ENCODE peak calls at places on chromosomes 13 and 19, in four cellular contexts. One of them, this sample, is unnamed.
A peak's percentile ranks its signal among the peaks of the same experiment; 100 is the strongest.

GRCh38 chr19:55993492-55993891 is 6.9 kb downstream of the NLRP5 start:
- ATAC-seq in IMR-90: no peak
- ATAC-seq in body of pancreas: no peak
- ATAC-seq in Panc1: no peak
- ATAC-seq in this sample: no peak

GRCh38 chr13:93814658-93815057 is 588.1 kb downstream of the GPC6 start:
- ATAC-seq in IMR-90: no peak
- ATAC-seq in body of pancreas: no peak
- ATAC-seq in Panc1: no peak
- ATAC-seq in this sample: no peak

GRCh38 chr13:29893438-29893837 is 43.0 kb upstream of the UBL3 start:
- ATAC-seq in IMR-90: no peak
- ATAC-seq in body of pancreas: no peak
- ATAC-seq in Panc1: no peak
- ATAC-seq in this sample: no peak

GRCh38 chr13:59659981-59660380 is 503.7 kb downstream of the DIAPH3 start:
- ATAC-seq in IMR-90: no peak
- ATAC-seq in body of pancreas: no peak
- ATAC-seq in Panc1: no peak
- ATAC-seq in this sample: no peak

GRCh38 chr13:70249332-70250064 is 141.2 kb upstream of the KLHL1 start:
- ATAC-seq in IMR-90: no peak
- ATAC-seq in body of pancreas: peak; percentile 52
- ATAC-seq in Panc1: peak; percentile 95
- ATAC-seq in this sample: no peak

GRCh38 chr19:15633122-15633521 is 7.6 kb upstream of the CYP4F3 start:
- ATAC-seq in IMR-90: no peak
- ATAC-seq in body of pancreas: no peak
- ATAC-seq in Panc1: no peak
- ATAC-seq in this sample: no peak

GRCh38 chr19:748274-748598 is 2.7 kb upstream of the MISP start:
- ATAC-seq in IMR-90: no peak
- ATAC-seq in body of pancreas: no peak
- ATAC-seq in Panc1: no peak
- ATAC-seq in this sample: no peak

GRCh38 chr19:708154-709141 is at the start of gene PALM:
- ATAC-seq in IMR-90: peak; percentile 75
- ATAC-seq in body of pancreas: peak; percentile 33
- ATAC-seq in Panc1: peak; percentile 69
- ATAC-seq in this sample: peak; percentile 59

GRCh38 chr13:35255241-35255640 is 221.2 kb downstream of the MAB21L1 start:
- ATAC-seq in IMR-90: no peak
- ATAC-seq in body of pancreas: no peak
- ATAC-seq in Panc1: no peak
- ATAC-seq in this sample: no peak

GRCh38 chr13:92734545-92734944 is 492.1 kb upstream of the GPC6 start:
- ATAC-seq in IMR-90: no peak
- ATAC-seq in body of pancreas: no peak
- ATAC-seq in Panc1: no peak
- ATAC-seq in this sample: no peak

GRCh38 chr13:33797622-33798021 is 20.3 kb upstream of the RFC3 start:
- ATAC-seq in IMR-90: no peak
- ATAC-seq in body of pancreas: peak; percentile 95
- ATAC-seq in Panc1: no peak
- ATAC-seq in this sample: peak; percentile 71

GRCh38 chr19:58562126-58563033 is 4.0 kb upstream of the UBE2M start:
- ATAC-seq in IMR-90: no peak
- ATAC-seq in body of pancreas: no peak
- ATAC-seq in Panc1: no peak
- ATAC-seq in this sample: no peak

GRCh38 chr13:98468352-98468751 is 108.6 kb downstream of the STK24 start:
- ATAC-seq in IMR-90: no peak
- ATAC-seq in body of pancreas: no peak
- ATAC-seq in Panc1: no peak
- ATAC-seq in this sample: no peak

GRCh38 chr13:99984463-99985242 is 3.1 kb downstream of the ZIC2 start:
- ATAC-seq in IMR-90: no peak
- ATAC-seq in body of pancreas: no peak
- ATAC-seq in Panc1: no peak
- ATAC-seq in this sample: no peak

GRCh38 chr13:99985886-99986527 is 4.4 kb downstream of the ZIC2 start:
- ATAC-seq in IMR-90: no peak
- ATAC-seq in body of pancreas: no peak
- ATAC-seq in Panc1: no peak
- ATAC-seq in this sample: no peak

GRCh38 chr13:99986751-99987150 is 5.2 kb downstream of the ZIC2 start:
- ATAC-seq in IMR-90: no peak
- ATAC-seq in body of pancreas: no peak
- ATAC-seq in Panc1: no peak
- ATAC-seq in this sample: no peak

GRCh38 chr13:99984134-99984462 is 2.5 kb downstream of the ZIC2 start:
- ATAC-seq in IMR-90: no peak
- ATAC-seq in body of pancreas: no peak
- ATAC-seq in Panc1: no peak
- ATAC-seq in this sample: no peak

DNA sequence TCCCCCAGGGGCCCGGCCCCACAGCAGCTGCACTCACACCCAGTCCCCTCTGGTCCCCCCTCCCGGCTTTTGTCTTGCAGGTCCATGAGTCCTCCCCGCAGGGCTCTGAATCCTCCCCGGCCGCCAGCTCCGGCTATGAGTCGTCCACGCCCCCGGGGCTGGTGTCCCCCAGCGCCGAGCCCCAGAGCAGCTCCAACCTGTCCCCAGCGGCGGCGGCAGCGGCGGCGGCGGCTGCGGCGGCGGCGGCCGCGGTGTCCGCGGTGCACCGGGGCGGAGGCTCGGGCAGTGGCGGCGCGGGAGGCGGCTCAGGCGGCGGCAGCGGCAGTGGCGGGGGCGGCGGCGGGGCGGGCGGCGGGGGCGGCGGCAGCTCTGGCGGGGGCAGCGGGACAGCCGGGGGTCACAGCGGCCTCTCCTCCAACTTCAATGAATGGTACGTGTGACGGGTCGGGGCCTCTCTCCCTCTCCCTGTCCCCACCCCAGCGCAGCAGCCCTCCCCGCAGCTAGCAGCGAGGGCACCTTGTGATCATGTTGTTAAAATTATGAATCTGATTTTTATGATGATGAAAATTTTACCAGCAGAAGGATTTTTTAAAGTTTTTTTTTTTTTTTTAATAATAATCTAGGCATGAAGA is 3.8 kb downstream of the ZIC2 start:
- ATAC-seq in IMR-90: no peak
- ATAC-seq in body of pancreas: no peak
- ATAC-seq in Panc1: no peak
- ATAC-seq in this sample: no peak
- H3K4me3 ChIP-seq in IMR-90: no peak overlapping the region
- H3K4me3 ChIP-seq in body of pancreas: no peak overlapping the region
- H3K4me3 ChIP-seq in Panc1: peak overlapping the region; percentile 84
- H3K4me3 ChIP-seq in this sample: no peak overlapping the region

GRCh38 chr13:76094645-76095044 is 458.5 kb downstream of the LMO7 start:
- ATAC-seq in IMR-90: no peak
- ATAC-seq in body of pancreas: peak; percentile 50
- ATAC-seq in Panc1: no peak
- ATAC-seq in this sample: no peak
- H3K4me3 ChIP-seq in IMR-90: no peak overlapping the region
- H3K4me3 ChIP-seq in body of pancreas: no peak overlapping the region
- H3K4me3 ChIP-seq in Panc1: no peak overlapping the region
- H3K4me3 ChIP-seq in this sample: no peak overlapping the region

GRCh38 chr19:38209152-38209551 is 14.9 kb downstream of the DPF1 start:
- ATAC-seq in IMR-90: no peak
- ATAC-seq in body of pancreas: no peak
- ATAC-seq in Panc1: no peak
- ATAC-seq in this sample: no peak

GRCh38 chr19:38211206-38211605 is 12.8 kb downstream of the DPF1 start:
- ATAC-seq in IMR-90: no peak
- ATAC-seq in body of pancreas: no peak
- ATAC-seq in Panc1: no peak
- ATAC-seq in this sample: no peak

GRCh38 chr19:38211779-38212178 is 12.2 kb downstream of the DPF1 start:
- ATAC-seq in IMR-90: no peak
- ATAC-seq in body of pancreas: no peak
- ATAC-seq in Panc1: no peak
- ATAC-seq in this sample: no peak

GRCh38 chr19:38209671-38210457 is 14.2 kb downstream of the DPF1 start:
- ATAC-seq in IMR-90: peak; percentile 50
- ATAC-seq in body of pancreas: peak; percentile 15
- ATAC-seq in Panc1: peak; percentile 3
- ATAC-seq in this sample: peak; percentile 85

DNA sequence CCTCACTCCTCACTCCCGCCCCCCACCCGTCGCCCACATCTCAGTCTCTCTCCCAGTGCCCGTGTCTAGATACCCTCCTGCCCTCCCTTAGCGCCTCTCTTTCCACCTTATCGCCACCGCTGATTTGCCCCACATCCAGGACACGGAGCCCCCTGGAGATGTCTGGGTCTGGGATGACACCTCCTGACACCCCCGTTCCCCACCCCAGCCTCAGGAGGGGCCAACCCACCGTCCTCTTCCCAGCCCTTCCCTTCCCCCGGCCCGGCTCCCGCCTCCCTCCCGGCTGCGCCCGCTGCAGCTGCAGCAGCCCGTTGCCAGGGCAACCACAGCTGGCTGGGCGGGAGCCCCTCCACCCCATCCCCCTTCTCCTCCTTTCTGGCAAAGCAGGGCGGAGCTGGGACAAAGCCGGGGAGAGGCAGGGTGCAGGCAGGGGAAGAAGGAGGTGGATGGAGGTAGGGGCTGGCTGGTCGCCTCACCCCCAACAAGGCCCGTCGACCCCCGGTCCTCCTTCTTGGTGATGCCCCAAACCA is 13.5 kb downstream of the DPF1 start:
- ATAC-seq in IMR-90: peak; percentile 51
- ATAC-seq in body of pancreas: no peak
- ATAC-seq in Panc1: peak; percentile 6
- ATAC-seq in this sample: no peak
- H3K4me3 ChIP-seq in IMR-90: no peak overlapping the region
- H3K4me3 ChIP-seq in body of pancreas: no peak overlapping the region
- H3K4me3 ChIP-seq in Panc1: no peak overlapping the region
- H3K4me3 ChIP-seq in this sample: no peak overlapping the region

GRCh38 chr13:45863716-45864590 is 12.4 kb upstream of the SIAH3 start:
- ATAC-seq in IMR-90: no peak
- ATAC-seq in body of pancreas: no peak
- ATAC-seq in Panc1: no peak
- ATAC-seq in this sample: no peak
- H3K4me3 ChIP-seq in IMR-90: no peak overlapping the region
- H3K4me3 ChIP-seq in body of pancreas: no peak overlapping the region
- H3K4me3 ChIP-seq in Panc1: no peak overlapping the region
- H3K4me3 ChIP-seq in this sample: no peak overlapping the region

GRCh38 chr19:17078920-17079709 is 3.5 kb downstream of the MYO9B start:
- ATAC-seq in IMR-90: no peak
- ATAC-seq in body of pancreas: no peak
- ATAC-seq in Panc1: no peak
- ATAC-seq in this sample: no peak
- H3K4me3 ChIP-seq in IMR-90: peak overlapping the region; percentile 48
- H3K4me3 ChIP-seq in body of pancreas: no peak overlapping the region
- H3K4me3 ChIP-seq in Panc1: peak overlapping the region; percentile 45
- H3K4me3 ChIP-seq in this sample: peak overlapping the region; percentile 45

DNA sequence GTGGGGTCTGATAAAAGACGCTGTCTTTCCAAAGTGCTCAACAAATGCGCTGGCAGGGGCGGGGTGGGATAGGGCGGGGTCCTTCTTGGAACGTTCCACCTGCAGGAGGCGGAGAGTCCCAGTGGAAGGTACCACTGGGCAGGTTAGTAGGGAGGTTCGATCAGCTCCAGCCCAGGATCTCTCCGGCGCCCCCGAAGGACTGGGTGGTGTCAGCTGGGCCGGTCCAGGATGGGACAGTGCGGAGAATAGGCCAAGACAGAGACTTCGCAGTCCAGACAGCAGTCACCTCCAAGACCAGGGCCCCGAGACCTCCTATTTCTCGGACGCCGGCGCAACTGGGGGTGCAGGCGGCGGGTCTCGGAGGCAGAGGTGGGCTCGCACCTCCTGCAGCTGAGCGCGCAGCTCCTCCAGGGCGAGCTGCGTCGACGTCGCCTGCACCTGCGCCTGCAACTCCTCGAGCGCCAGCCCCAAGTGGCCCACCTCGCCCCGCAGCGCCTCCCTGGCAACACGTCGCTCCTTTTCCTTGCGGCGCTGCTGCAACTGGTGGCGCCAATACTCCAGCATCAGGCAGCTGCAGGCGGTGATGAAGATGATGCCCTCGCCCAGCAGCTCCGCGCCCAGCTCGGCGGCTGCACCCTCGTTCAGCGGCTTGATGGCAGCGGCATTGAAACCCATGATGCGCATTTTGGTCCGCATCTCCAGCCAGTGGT is 21.6 kb downstream of the VASP start:
- ATAC-seq in IMR-90: no peak
- ATAC-seq in body of pancreas: peak; percentile 61
- ATAC-seq in Panc1: peak; percentile 44
- ATAC-seq in this sample: peak; percentile 14
- H3K4me3 ChIP-seq in IMR-90: no peak overlapping the region
- H3K4me3 ChIP-seq in body of pancreas: no peak overlapping the region
- H3K4me3 ChIP-seq in Panc1: no peak overlapping the region
- H3K4me3 ChIP-seq in this sample: no peak overlapping the region

GRCh38 chr19:2461751-2462634 is 5.2 kb upstream of the LMNB2 start:
- ATAC-seq in IMR-90: peak; percentile 78
- ATAC-seq in body of pancreas: peak; percentile 26
- ATAC-seq in Panc1: peak; percentile 87
- ATAC-seq in this sample: peak; percentile 7

GRCh38 chr19:2458054-2458453 is 1.3 kb upstream of the LMNB2 start:
- ATAC-seq in IMR-90: no peak
- ATAC-seq in body of pancreas: no peak
- ATAC-seq in Panc1: no peak
- ATAC-seq in this sample: no peak

GRCh38 chr19:2464389-2464788 is 7.6 kb upstream of the LMNB2 start:
- ATAC-seq in IMR-90: no peak
- ATAC-seq in body of pancreas: no peak
- ATAC-seq in Panc1: no peak
- ATAC-seq in this sample: no peak

GRCh38 chr19:2460245-2460644 is 3.5 kb upstream of the LMNB2 start:
- ATAC-seq in IMR-90: no peak
- ATAC-seq in body of pancreas: no peak
- ATAC-seq in Panc1: no peak
- ATAC-seq in this sample: no peak

GRCh38 chr19:2462635-2463421 is 6.1 kb upstream of the LMNB2 start:
- ATAC-seq in IMR-90: peak; percentile 81
- ATAC-seq in body of pancreas: peak; percentile 90
- ATAC-seq in Panc1: peak; percentile 65
- ATAC-seq in this sample: peak; percentile 94
- H3K4me3 ChIP-seq in IMR-90: peak overlapping the region; percentile 75
- H3K4me3 ChIP-seq in body of pancreas: no peak overlapping the region
- H3K4me3 ChIP-seq in Panc1: peak overlapping the region; percentile 67
- H3K4me3 ChIP-seq in this sample: peak overlapping the region; percentile 67